ENCODE peak calls at places on chromosomes 11 and 22, in six cellular contexts. M is uterus; X is CD8-positive, alpha-beta T cell; S is neuronal stem cell; G is coronary artery; H is skeletal muscle cell. A is an unnamed sample.

GRCh38 chr22:27438271-27438980 is 363.1 kb downstream of the MN1 start:
- DNase-seq in M (peak), X (no peak), S (peak), G (no peak), H (no peak), A (no peak)

GRCh38 chr11:73866586-73866996 is 10.1 kb downstream of the COA4 start:
- DNase-seq in M (peak), X (no peak), S (no peak), G (no peak), H (peak), A (no peak)

GRCh38 chr11:69718147-69718546 is 14.3 kb upstream of the FGF19 start:
- DNase-seq in M (no peak), X (no peak), S (peak), G (no peak), H (no peak), A (peak)

GRCh38 chr22:43421914-43422615 is 10.3 kb downstream of the MPPED1 start:
- DNase-seq in M (no peak), X (no peak), S (no peak), G (no peak), H (no peak), A (no peak)

GRCh38 chr11:120147950-120148270 is 10.0 kb upstream of the TRIM29 start:
- DNase-seq in M (no peak), X (no peak), S (no peak), G (no peak), H (no peak), A (no peak)

GRCh38 chr11:55707029-55707428 is 45.0 kb downstream of the OR4C6 start:
- DNase-seq in M (no peak), X (no peak), S (no peak), G (no peak), H (no peak), A (peak)

GRCh38 chr11:1604711-1605110 is 3.6 kb downstream of the KRTAP5-3 start:
- DNase-seq in M (no peak), X (no peak), S (no peak), G (no peak), H (no peak), A (no peak)

GRCh38 chr11:125407046-125407445 is 89.0 kb downstream of the FEZ1 start:
- DNase-seq in M (no peak), X (no peak), S (no peak), G (no peak), H (no peak), A (no peak)

GRCh38 chr22:41320416-41321240 is 19.3 kb downstream of the ZC3H7B start:
- DNase-seq in M (no peak), X (no peak), S (no peak), G (no peak), H (no peak), A (no peak)

GRCh38 chr11:79440451-79441158 is at the start of gene TENM4:
- DNase-seq in M (peak), X (no peak), S (peak), G (peak), H (peak), A (no peak)

GRCh38 chr11:63767415-63768231 is 952 bp downstream of the ZFTA start:
- DNase-seq in M (peak), X (no peak), S (peak), G (peak), H (peak), A (peak)

GRCh38 chr22:29912605-29913398 is 29.8 kb downstream of the MTMR3 start:
- DNase-seq in M (no peak), X (no peak), S (no peak), G (no peak), H (peak), A (no peak)

GRCh38 chr11:58027341-58027740 is 3.4 kb upstream of the OR6Q1 start:
- DNase-seq in M (no peak), X (no peak), S (no peak), G (no peak), H (no peak), A (no peak)

GRCh38 chr11:35798423-35798822 is 135.8 kb downstream of the TRIM44 start:
- DNase-seq in M (no peak), X (no peak), S (no peak), G (no peak), H (no peak), A (no peak)
- H3K4me3 ChIP-seq in M (no peak), X (no peak), S (no peak), G (no peak), H (no peak), A (no peak)

DNA sequence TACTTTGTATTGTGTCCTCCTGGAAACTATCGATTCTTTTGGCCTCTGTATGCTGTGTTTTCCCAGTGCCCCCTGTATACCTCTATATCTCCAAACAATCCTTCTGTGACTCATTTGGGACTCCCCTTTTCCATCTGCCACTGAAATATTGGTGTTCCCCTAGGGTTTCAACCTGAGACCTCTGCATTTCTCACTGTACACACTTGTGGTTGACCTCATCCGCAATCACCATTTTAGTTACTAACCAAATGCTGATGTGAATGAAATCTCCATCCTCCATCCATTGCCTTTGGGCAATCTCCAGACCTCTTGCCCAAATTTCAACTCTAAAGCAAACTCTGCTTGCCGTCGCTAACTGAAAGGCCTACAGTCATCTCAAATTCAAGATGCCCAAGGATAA is 190.6 kb upstream of the PLET1 start:
- DNase-seq in M (no peak), X (no peak), S (no peak), G (no peak), H (no peak), A (no peak)
- H3K4me3 ChIP-seq in M (no peak), X (no peak), S (no peak), G (no peak), H (no peak), A (no peak)

GRCh38 chr11:130383363-130384168 is 44.8 kb downstream of the ADAMTS8 start:
- DNase-seq in M (no peak), X (no peak), S (peak), G (no peak), H (peak), A (peak)

GRCh38 chr11:130388607-130389205 is 39.7 kb downstream of the ADAMTS8 start:
- DNase-seq in M (no peak), X (no peak), S (no peak), G (no peak), H (no peak), A (peak)

GRCh38 chr11:130390071-130390758 is 38.2 kb downstream of the ADAMTS8 start:
- DNase-seq in M (no peak), X (no peak), S (no peak), G (no peak), H (peak), A (peak)

GRCh38 chr11:130391692-130392091 is 36.7 kb downstream of the ADAMTS8 start:
- DNase-seq in M (no peak), X (no peak), S (no peak), G (no peak), H (no peak), A (no peak)

GRCh38 chr11:130389315-130389935 is 39.0 kb downstream of the ADAMTS8 start:
- DNase-seq in M (no peak), X (peak), S (no peak), G (no peak), H (no peak), A (peak)
- H3K4me3 ChIP-seq in M (no peak), X (peak), S (no peak), G (no peak), H (no peak), A (peak)

DNA sequence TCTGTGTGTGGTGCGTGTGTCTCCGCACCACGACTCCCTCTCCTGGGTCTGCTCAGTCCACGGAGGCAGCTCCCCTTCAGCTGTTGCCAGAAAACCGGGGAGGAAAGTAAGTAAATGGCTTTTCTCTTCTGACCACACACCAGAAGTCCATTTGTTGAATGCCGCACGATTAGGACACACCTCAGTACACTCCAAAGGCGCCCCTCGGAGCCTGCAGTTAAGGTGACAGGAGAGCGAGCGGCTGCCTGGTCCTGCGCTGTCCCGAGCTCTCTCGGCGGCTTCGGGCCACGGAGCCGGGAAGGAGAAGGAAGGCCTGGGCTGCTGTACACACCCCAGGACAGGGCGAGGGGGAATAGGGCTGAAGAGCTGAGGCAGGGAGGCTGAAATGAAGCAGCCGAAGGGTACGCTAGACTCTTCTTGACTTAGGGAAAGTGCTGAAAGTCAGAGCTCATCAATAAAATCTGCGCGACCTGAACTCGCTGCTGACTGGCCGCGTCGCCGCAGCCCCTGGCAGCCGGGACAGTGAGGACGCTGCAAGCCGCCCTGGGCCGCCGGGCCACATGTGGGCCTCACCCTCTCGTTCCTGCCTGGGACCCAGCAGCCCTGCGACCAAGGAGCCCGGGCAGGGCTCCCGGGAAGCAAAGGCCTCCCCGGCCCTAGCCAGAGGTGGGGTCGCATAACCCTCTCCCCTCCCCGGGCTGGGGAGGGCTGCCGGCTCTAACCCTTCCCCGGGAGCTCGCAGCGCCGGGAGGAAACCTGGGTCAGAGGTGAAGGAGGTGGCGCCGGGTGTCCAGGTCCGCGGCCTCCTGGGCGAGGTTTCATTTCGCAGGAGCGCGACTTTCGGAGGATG is 1.5 kb upstream of the PAX6 start:
- DNase-seq in M (no peak), X (no peak), S (no peak), G (no peak), H (no peak), A (no peak)
- H3K4me3 ChIP-seq in M (no peak), X (peak), S (peak), G (peak), H (peak), A (peak)